ENCODE peak calls at places on chromosome 3, in ten cellular contexts. Z, C, G, Y, X, Q, O, V, I and F are unnamed samples.
A peak's percentile ranks its signal among the peaks of the same experiment; 100 is the strongest.

GRCh38 chr3:138112362-138112761 is 3.0 kb downstream of the DZIP1L start:
- DNase-seq in Z (no peak), C (no peak), G (peak; percentile 93), Y (no peak), X (no peak), Q (no peak), O (no peak), V (no peak), I (peak; percentile 77), F (no peak)

GRCh38 chr3:139388077-139388476 is 1.4 kb downstream of the COPB2 start:
- DNase-seq in Z (no peak), C (no peak), G (no peak), Y (no peak), X (no peak), Q (no peak), O (no peak), V (no peak), I (no peak), F (no peak)

GRCh38 chr3:158738653-158739052 is 6.4 kb upstream of the RARRES1 start:
- DNase-seq in Z (no peak), C (no peak), G (no peak), Y (no peak), X (no peak), Q (no peak), O (no peak), V (no peak), I (no peak), F (no peak)

GRCh38 chr3:119643528-119643927 is 16.9 kb downstream of the POPDC2 start:
- DNase-seq in Z (no peak), C (no peak), G (peak; percentile 38), Y (no peak), X (no peak), Q (peak; percentile 76), O (no peak), V (peak; percentile 70), I (peak; percentile 81), F (no peak)

GRCh38 chr3:124607163-124607562 is 123.1 kb upstream of the UMPS start:
- DNase-seq in Z (no peak), C (no peak), G (peak; percentile 79), Y (no peak), X (no peak), Q (peak; percentile 47), O (no peak), V (peak; percentile 79), I (peak; percentile 85), F (no peak)

GRCh38 chr3:31105438-31106077 is 211.1 kb upstream of the GADL1 start:
- DNase-seq in Z (no peak), C (no peak), G (peak; percentile 96), Y (no peak), X (no peak), Q (peak; percentile 97), O (no peak), V (peak; percentile 97), I (peak; percentile 95), F (no peak)

GRCh38 chr3:4720316-4721075 is 227.3 kb downstream of the ITPR1 start:
- DNase-seq in Z (peak; percentile 28), C (peak; percentile 57), G (peak; percentile 84), Y (peak; percentile 72), X (no peak), Q (peak; percentile 91), O (peak; percentile 66), V (peak; percentile 94), I (peak; percentile 72), F (no peak)

GRCh38 chr3:68893600-68894239 is 38.6 kb downstream of the TAFA4 start:
- DNase-seq in Z (no peak), C (no peak), G (peak; percentile 42), Y (no peak), X (no peak), Q (peak; percentile 34), O (peak; percentile 3), V (peak; percentile 67), I (peak; percentile 56), F (no peak)

GRCh38 chr3:188529228-188529627 is 375.3 kb downstream of the LPP start:
- DNase-seq in Z (no peak), C (no peak), G (no peak), Y (no peak), X (no peak), Q (peak; percentile 19), O (no peak), V (peak; percentile 40), I (peak; percentile 49), F (no peak)

GRCh38 chr3:86865506-86865905 is 125.4 kb downstream of the VGLL3 start:
- DNase-seq in Z (no peak), C (no peak), G (no peak), Y (no peak), X (no peak), Q (peak; percentile 58), O (no peak), V (peak; percentile 36), I (no peak), F (no peak)

GRCh38 chr3:157542711-157543485 is 39.7 kb upstream of the VEPH1 start:
- DNase-seq in Z (peak; percentile 31), C (peak; percentile 65), G (peak; percentile 32), Y (peak; percentile 83), X (no peak), Q (peak; percentile 81), O (peak; percentile 20), V (peak; percentile 78), I (peak; percentile 50), F (no peak)